ENCODE peak calls at places on chromosome 21, in four cellular contexts. P is K562, M is GM12878, Q is IMR-90. G is an unnamed sample.

GRCh38 chr21:44551290-44552015 is at the start of gene KRTAP10-2:
- DNase-seq in P (no peak), M (no peak), Q (no peak), G (no peak)

GRCh38 chr21:14877581-14878228 is 187.1 kb downstream of the NRIP1 start:
- DNase-seq in M (no peak), P (peak), Q (peak), G (no peak)

GRCh38 chr21:27643326-27643725 is 676.4 kb upstream of the ADAMTS5 start:
- DNase-seq in M (no peak), P (no peak), Q (no peak), G (no peak)

GRCh38 chr21:30942192-30942591 is 60.8 kb upstream of the KRTAP11-1 start:
- DNase-seq in M (no peak), P (no peak), Q (no peak), G (no peak)

GRCh38 chr21:17610862-17611261 is 1.8 kb downstream of the BTG3 start:
- DNase-seq in P (peak), M (no peak), Q (peak), G (no peak)

GRCh38 chr21:38699048-38699447 is 106.7 kb upstream of the ETS2 start:
- DNase-seq in M (no peak), Q (no peak), P (peak), G (no peak)

GRCh38 chr21:21897275-21897883 is 899.2 kb downstream of the NCAM2 start:
- DNase-seq in Q (no peak), P (no peak), M (no peak), G (no peak)

GRCh38 chr21:38831526-38832467 is 26.1 kb downstream of the ETS2 start:
- DNase-seq in M (peak), P (peak), Q (peak), G (no peak)

GRCh38 chr21:42679982-42680330 is 26.5 kb downstream of the PDE9A start:
- DNase-seq in Q (no peak), P (no peak), M (no peak), G (no peak)

GRCh38 chr21:43312011-43312410 is 114.9 kb downstream of the SIK1 start:
- DNase-seq in Q (no peak), M (no peak), P (no peak), G (no peak)

GRCh38 chr21:37153193-37153934 is 80.3 kb downstream of the TTC3 start:
- DNase-seq in P (no peak), Q (peak), M (no peak), G (no peak)

GRCh38 chr21:27804515-27804914 is 837.6 kb upstream of the ADAMTS5 start:
- DNase-seq in M (no peak), Q (no peak), P (no peak), G (no peak)

GRCh38 chr21:42161401-42161956 is 57.5 kb upstream of the ABCG1 start:
- DNase-seq in M (no peak), Q (no peak), P (no peak), G (no peak)

GRCh38 chr21:41678944-41679343 is 87.9 kb downstream of the RIPK4 start:
- DNase-seq in M (no peak), P (peak), Q (peak), G (peak)

DNA sequence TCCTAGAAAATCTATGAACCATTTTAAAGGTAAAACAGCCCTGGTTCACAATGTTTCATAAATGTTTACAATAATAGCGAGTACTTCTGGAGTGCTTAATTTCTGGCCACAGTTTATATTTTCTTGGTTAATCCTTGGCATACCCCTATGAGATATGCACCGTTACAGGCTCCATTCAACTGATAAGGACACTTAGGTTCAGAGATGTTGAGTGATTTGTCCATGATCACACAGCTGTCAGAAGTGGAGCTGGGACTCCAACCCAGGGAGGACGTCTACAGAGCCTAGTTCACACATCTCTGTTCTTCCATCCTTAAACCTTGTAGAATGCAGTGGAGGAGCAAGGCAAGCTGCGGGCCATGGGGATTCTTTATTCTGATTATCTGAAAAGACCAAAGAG is 48.4 kb upstream of the RUNX1 start:
- DNase-seq in Q (no peak), P (no peak), M (no peak), G (no peak)
- TF ChIP-seq POLR2A in Q (no peak), P (no peak), M (no peak), G (no peak)

GRCh38 chr21:46394819-46395152 is 63.9 kb upstream of the DIP2A start:
- DNase-seq in M (no peak), P (no peak), Q (no peak), G (no peak)
- TF ChIP-seq CHD1 in M (no peak), P (no peak), Q (no peak), G (no peak)

DNA sequence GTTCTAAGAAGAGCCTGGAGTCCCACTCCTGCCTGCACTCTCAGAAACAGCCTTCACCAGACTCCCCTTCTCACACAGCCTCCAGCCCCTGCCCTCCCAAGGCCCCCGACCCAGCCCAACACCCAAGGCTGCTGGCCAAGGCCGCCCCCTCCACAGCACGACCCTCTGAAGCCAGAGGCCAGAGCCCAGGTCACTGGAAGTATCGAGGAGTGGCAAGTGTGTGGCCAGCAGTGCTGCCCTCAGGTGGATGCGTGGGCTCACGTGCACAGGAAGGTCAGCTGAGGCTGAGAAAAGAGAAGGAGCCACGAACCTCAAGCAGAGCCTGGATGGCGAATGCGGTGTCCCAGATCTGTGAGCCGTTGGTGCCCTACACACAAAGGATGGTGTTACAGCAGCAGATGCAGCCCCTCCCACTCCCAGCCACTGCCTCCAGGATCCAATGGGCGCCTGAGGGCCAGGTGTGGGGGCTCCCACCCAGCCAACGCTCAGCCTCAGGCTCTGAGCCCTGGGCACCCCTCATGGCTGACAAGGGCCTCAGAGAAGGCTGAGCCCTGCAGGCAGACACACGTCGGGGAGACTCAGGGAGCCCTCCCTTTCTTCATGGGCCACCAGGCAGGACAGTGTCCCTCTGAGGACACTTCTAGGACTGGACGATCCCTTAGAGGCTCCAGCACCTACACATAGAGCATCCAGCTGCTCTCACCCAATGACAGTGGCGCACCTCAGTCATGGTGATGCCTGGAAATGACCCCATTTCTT is 18.0 kb downstream of the LSS start:
- DNase-seq in P (peak), Q (no peak), M (no peak), G (no peak)
- TF ChIP-seq POLR2A in P (no peak), Q (no peak), M (no peak), G (no peak)

GRCh38 chr21:25961042-25961441 is 209.5 kb downstream of the APP start:
- DNase-seq in P (no peak), Q (no peak), M (no peak), G (no peak)

GRCh38 chr21:25955646-25956045 is 214.9 kb downstream of the APP start:
- DNase-seq in P (no peak), Q (no peak), M (no peak), G (no peak)

GRCh38 chr21:25960423-25960822 is 210.1 kb downstream of the APP start:
- DNase-seq in Q (no peak), M (no peak), P (no peak), G (peak)

GRCh38 chr21:25953659-25954058 is 216.9 kb downstream of the APP start:
- DNase-seq in Q (no peak), M (no peak), P (no peak), G (no peak)

DNA sequence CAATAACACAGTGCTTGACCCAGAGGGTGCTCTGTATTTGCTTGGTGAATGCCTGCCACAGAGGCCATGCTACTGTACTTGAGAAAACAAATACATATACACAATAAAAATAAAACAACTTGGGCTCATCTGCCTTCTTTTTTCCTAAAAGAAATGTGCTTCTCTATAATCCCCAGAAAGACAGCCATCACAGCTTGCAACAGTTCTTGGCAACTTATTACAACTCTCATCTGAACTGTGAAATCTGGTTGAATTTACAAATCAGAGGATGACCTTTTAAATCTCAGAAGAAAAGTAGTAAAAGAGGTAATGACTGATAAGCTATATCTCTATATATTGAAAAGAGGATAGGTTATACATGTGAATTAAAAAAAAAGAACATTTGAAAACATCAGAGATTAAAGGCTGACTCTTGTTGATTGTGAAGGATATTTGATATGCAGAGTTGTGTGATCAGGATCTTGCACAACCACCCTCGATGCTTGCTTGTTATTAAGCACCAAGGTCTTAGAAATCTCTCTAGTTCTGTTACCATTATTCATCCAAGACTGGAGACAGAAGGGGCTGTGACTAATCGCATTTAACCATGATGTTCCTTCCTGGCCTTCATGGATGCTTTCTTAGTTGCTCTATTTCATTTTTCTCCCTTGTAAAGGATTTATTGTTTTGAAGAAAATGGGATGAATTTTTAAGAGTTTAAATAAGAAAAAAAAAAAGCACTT is 213.4 kb downstream of the APP start:
- DNase-seq in Q (peak), P (no peak), M (no peak), G (no peak)
- TF ChIP-seq CHD1 in Q (no peak), P (no peak), M (no peak), G (no peak)

G was measured in H1.